ENCODE peak calls at places on chromosomes 13 and 19, in nine cellular contexts. L is fibroblast of villous mesenchyme; G is activated T-cell treated with anti-CD3 and anti-CD28 coated beads for 1 hour; P is transverse colon; X is kidney epithelial cell; Q is iris pigment epithelial cell; C is germinal center; D is effector memory CD4-positive, alpha-beta T cell; U is Right ventricle myocardium superior. H is an unnamed sample.

GRCh38 chr13:107276936-107277335 is 709.0 kb upstream of the ARGLU1 start:
- DNase-seq in L (no peak), G (no peak), P (no peak), X (no peak), Q (peak), C (no peak), D (no peak), U (no peak), H (no peak)

GRCh38 chr13:113272791-113273190 is 24.2 kb upstream of the LAMP1 start:
- DNase-seq in L (no peak), G (no peak), P (no peak), X (no peak), Q (no peak), C (no peak), D (no peak), U (no peak), H (no peak)

GRCh38 chr13:67235265-67235664 is 5.1 kb upstream of the PCDH9 start:
- DNase-seq in L (no peak), G (no peak), P (no peak), X (no peak), Q (no peak), C (no peak), D (no peak), U (no peak), H (no peak)

GRCh38 chr13:34349091-34349722 is 531.3 kb downstream of the RFC3 start:
- DNase-seq in L (peak), G (no peak), P (peak), X (peak), Q (peak), C (no peak), D (no peak), U (peak), H (no peak)

GRCh38 chr19:17716309-17716929 is 2.9 kb upstream of the MAP1S start:
- DNase-seq in L (no peak), G (no peak), P (no peak), X (no peak), Q (no peak), C (no peak), D (no peak), U (no peak), H (no peak)

GRCh38 chr13:67474114-67474513 is 244.0 kb upstream of the PCDH9 start:
- DNase-seq in L (no peak), G (no peak), P (no peak), X (no peak), Q (no peak), C (no peak), D (no peak), U (no peak), H (no peak)

GRCh38 chr19:44891016-44891882 is at the start of gene TOMM40:
- DNase-seq in L (peak), G (peak), P (peak), X (peak), Q (peak), C (no peak), D (no peak), U (peak), H (no peak)

GRCh38 chr19:55528030-55528801 is 8.7 kb downstream of the SBK2 start:
- DNase-seq in L (peak), G (no peak), P (no peak), X (no peak), Q (peak), C (no peak), D (no peak), U (no peak), H (no peak)

GRCh38 chr13:109647046-109647445 is 139.3 kb downstream of the IRS2 start:
- DNase-seq in L (peak), G (no peak), P (no peak), X (no peak), Q (peak), C (no peak), D (no peak), U (no peak), H (no peak)

GRCh38 chr13:54383604-54384003 is 1355.0 kb downstream of the OLFM4 start:
- DNase-seq in L (no peak), G (no peak), P (no peak), X (no peak), Q (no peak), C (no peak), D (no peak), U (no peak), H (no peak)

GRCh38 chr13:101416181-101417042 is at the start of gene NALCN:
- DNase-seq in L (peak), G (no peak), P (no peak), X (no peak), Q (peak), C (no peak), D (no peak), U (peak), H (no peak)

GRCh38 chr19:45156231-45156630 is 4.6 kb downstream of the NKPD1 start:
- DNase-seq in L (no peak), G (no peak), P (no peak), X (no peak), Q (no peak), C (no peak), D (no peak), U (no peak), H (no peak)

GRCh38 chr19:28285917-28286316 is 927.0 kb downstream of the UQCRFS1 start:
- DNase-seq in L (no peak), G (no peak), P (no peak), X (no peak), Q (no peak), C (no peak), D (no peak), U (no peak), H (no peak)

GRCh38 chr13:52701728-52702480 is 37.7 kb downstream of the CNMD start:
- DNase-seq in L (no peak), G (no peak), P (no peak), X (no peak), Q (no peak), C (no peak), D (no peak), U (no peak), H (no peak)

GRCh38 chr19:36019061-36019670 is 5.2 kb upstream of the ALKBH6 start:
- DNase-seq in L (no peak), G (no peak), P (no peak), X (no peak), Q (no peak), C (no peak), D (no peak), U (no peak), H (no peak)